ENCODE peak calls at places on chromosomes 11 and 22, in four cellular contexts. One of them, this sample, is unnamed. For H3K27me3, the result is how much of the 10 kb centered on the place peaks cover.

GRCh38 chr11:123653405-123653996 is 923 bp downstream of the SCN3B start:
- DNase-seq in ovary: no peak
- DNase-seq in dorsolateral prefrontal cortex: no peak
- DNase-seq in CD4-positive, alpha-beta memory T cell: no peak
- DNase-seq in this sample: no peak

GRCh38 chr11:30328676-30329075 is 5.8 kb downstream of the ARL14EP start:
- DNase-seq in ovary: no peak
- DNase-seq in dorsolateral prefrontal cortex: no peak
- DNase-seq in CD4-positive, alpha-beta memory T cell: no peak
- DNase-seq in this sample: no peak

GRCh38 chr22:32917577-32918375 is 116.3 kb downstream of the TIMP3 start:
- DNase-seq in ovary: no peak
- DNase-seq in dorsolateral prefrontal cortex: no peak
- DNase-seq in CD4-positive, alpha-beta memory T cell: no peak
- DNase-seq in this sample: no peak

GRCh38 chr11:15963266-15963665 is 393.1 kb downstream of the SOX6 start:
- DNase-seq in ovary: no peak
- DNase-seq in dorsolateral prefrontal cortex: no peak
- DNase-seq in CD4-positive, alpha-beta memory T cell: no peak
- DNase-seq in this sample: no peak

GRCh38 chr11:72085836-72086475 is 5.3 kb downstream of the LRRC51 start:
- DNase-seq in ovary: no peak
- DNase-seq in dorsolateral prefrontal cortex: no peak
- DNase-seq in CD4-positive, alpha-beta memory T cell: no peak
- DNase-seq in this sample: no peak

GRCh38 chr22:50199836-50200332 is 927 bp upstream of the SELENOO start:
- DNase-seq in ovary: no peak
- DNase-seq in dorsolateral prefrontal cortex: no peak
- DNase-seq in CD4-positive, alpha-beta memory T cell: no peak
- DNase-seq in this sample: no peak

GRCh38 chr11:8719260-8720190 is 36.9 kb downstream of the RPL27A start:
- DNase-seq in ovary: no peak
- DNase-seq in dorsolateral prefrontal cortex: no peak
- DNase-seq in CD4-positive, alpha-beta memory T cell: no peak
- DNase-seq in this sample: no peak

GRCh38 chr11:18243783-18244362 is 4.6 kb downstream of the SAA2 start:
- DNase-seq in ovary: no peak
- DNase-seq in dorsolateral prefrontal cortex: no peak
- DNase-seq in CD4-positive, alpha-beta memory T cell: peak
- DNase-seq in this sample: peak

GRCh38 chr11:2325719-2326118 is 23.9 kb downstream of the TSPAN32 start:
- DNase-seq in ovary: no peak
- DNase-seq in dorsolateral prefrontal cortex: no peak
- DNase-seq in CD4-positive, alpha-beta memory T cell: no peak
- DNase-seq in this sample: no peak

GRCh38 chr11:133214646-133215045 is 317.7 kb downstream of the OPCML start:
- DNase-seq in ovary: no peak
- DNase-seq in dorsolateral prefrontal cortex: no peak
- DNase-seq in CD4-positive, alpha-beta memory T cell: no peak
- DNase-seq in this sample: no peak

GRCh38 chr11:31809543-31809856 is 1.6 kb downstream of the PAX6 start:
- DNase-seq in ovary: no peak
- DNase-seq in dorsolateral prefrontal cortex: no peak
- DNase-seq in CD4-positive, alpha-beta memory T cell: no peak
- DNase-seq in this sample: no peak
- H3K27me3 ChIP-seq in ovary: under half
- H3K27me3 ChIP-seq in dorsolateral prefrontal cortex: half or more
- H3K27me3 ChIP-seq in CD4-positive, alpha-beta memory T cell: half or more
- H3K27me3 ChIP-seq in this sample: half or more

DNA sequence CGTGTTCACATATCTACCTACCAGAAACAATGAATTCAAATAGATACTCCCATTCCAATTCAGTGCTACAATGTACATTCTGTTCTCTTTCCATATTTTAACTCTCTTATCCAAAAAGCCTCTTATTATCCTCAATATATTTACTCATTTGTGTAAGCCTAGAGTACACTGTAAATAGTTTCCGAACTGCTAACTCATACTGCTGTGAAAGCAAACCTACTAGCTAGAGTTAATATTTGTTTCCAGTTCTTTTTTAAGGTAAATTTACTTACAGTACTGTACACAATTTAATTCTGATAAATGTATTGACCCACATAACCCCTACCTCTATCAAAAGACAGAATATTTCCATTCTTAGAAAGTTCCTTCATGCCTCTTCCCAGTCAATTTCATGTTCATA is 71.8 kb downstream of the GRK3 start:
- DNase-seq in ovary: no peak
- DNase-seq in dorsolateral prefrontal cortex: no peak
- DNase-seq in CD4-positive, alpha-beta memory T cell: no peak
- DNase-seq in this sample: no peak
- H3K27me3 ChIP-seq in ovary: under half
- H3K27me3 ChIP-seq in dorsolateral prefrontal cortex: under half
- H3K27me3 ChIP-seq in CD4-positive, alpha-beta memory T cell: under half
- H3K27me3 ChIP-seq in this sample: under half

DNA sequence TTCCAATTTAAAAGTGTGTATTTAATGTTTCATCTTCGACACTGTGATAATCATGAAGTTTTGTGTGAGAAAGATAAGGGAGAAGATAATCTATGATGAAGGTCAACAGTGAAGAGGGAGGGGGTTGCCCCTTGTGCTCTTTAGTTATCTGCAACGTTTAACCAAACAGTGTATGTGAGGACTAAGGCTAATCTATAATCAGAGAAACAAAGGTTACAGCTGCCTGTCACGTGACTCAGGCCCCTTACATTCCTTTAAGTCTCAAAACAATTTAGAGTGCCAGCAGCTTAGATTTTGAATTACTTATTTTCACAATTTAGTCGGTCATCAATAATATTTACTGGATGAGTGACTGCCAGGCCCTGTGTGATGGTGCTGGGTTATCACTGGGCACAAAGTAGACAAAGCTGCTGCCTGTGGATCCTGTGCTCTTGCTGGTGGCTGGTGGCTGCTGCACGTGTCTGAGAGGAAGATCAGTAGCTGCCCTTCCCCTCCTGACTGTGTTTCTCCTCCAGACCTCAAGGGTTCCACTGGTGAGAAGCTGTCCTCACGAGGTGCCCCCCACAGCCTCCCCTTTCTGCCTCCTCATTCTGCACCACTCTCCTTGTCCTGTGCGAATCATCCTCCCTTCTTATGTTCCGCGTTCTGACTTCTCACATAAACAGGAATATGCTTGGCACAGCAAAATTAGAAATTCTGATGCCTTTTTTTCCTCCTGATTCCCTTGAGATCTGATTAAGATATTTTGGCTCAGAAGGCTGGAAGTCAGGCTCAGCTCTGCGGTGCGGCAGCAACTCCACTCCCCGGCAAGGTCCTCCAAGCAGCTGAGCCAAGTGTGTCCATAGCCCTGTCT is 331.1 kb upstream of the B3GAT1 start:
- DNase-seq in ovary: no peak
- DNase-seq in dorsolateral prefrontal cortex: no peak
- DNase-seq in CD4-positive, alpha-beta memory T cell: no peak
- DNase-seq in this sample: no peak
- H3K27me3 ChIP-seq in ovary: under half
- H3K27me3 ChIP-seq in dorsolateral prefrontal cortex: under half
- H3K27me3 ChIP-seq in CD4-positive, alpha-beta memory T cell: under half
- H3K27me3 ChIP-seq in this sample: under half

GRCh38 chr11:113778111-113778910 is 1.3 kb upstream of the CLDN25 start:
- DNase-seq in ovary: no peak
- DNase-seq in dorsolateral prefrontal cortex: peak
- DNase-seq in CD4-positive, alpha-beta memory T cell: no peak
- DNase-seq in this sample: no peak
- H3K27me3 ChIP-seq in ovary: under half
- H3K27me3 ChIP-seq in dorsolateral prefrontal cortex: under half
- H3K27me3 ChIP-seq in CD4-positive, alpha-beta memory T cell: under half
- H3K27me3 ChIP-seq in this sample: under half

DNA sequence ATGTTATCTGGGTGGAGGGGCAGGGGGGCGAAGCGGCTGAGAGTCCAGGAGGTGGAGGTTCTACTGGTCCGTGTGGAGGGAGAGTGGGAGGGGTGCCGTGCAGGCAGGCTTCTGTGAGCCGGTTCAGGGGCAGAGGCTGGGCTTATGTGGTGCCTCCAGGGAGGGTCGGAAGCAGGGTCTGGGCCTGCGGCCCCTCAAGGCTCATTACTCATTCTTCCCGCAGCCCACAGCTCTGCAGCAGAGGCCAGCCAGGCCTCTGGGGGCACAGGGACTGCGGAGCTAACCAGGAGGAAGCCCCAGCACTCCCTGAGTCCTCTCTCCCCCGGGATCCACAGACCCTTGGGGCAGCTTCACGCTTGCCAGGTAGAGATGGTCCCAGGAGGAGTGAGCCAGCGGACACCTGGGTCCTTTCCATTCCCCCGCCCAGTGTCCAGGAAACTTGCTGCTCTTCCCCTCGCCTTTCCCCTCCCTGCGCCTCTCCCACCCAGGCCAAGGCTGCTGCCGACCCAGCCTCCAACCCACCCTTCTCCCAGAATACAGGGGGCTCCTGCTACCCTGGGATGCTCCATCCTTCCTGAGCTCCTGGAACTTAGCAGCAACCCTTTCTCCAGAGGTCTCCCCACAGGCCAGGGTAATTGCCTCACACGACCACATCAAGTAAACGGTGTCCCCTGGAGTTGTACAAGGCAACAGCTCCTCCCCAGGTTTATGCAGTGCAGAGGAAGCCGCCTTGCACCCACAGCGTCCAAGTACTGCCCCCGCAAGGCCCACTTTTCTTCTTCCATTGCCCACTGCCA is 6.3 kb downstream of the NRXN2 start:
- DNase-seq in ovary: no peak
- DNase-seq in dorsolateral prefrontal cortex: no peak
- DNase-seq in CD4-positive, alpha-beta memory T cell: no peak
- DNase-seq in this sample: no peak
- H3K27me3 ChIP-seq in ovary: under half
- H3K27me3 ChIP-seq in dorsolateral prefrontal cortex: under half
- H3K27me3 ChIP-seq in CD4-positive, alpha-beta memory T cell: under half
- H3K27me3 ChIP-seq in this sample: half or more

DNA sequence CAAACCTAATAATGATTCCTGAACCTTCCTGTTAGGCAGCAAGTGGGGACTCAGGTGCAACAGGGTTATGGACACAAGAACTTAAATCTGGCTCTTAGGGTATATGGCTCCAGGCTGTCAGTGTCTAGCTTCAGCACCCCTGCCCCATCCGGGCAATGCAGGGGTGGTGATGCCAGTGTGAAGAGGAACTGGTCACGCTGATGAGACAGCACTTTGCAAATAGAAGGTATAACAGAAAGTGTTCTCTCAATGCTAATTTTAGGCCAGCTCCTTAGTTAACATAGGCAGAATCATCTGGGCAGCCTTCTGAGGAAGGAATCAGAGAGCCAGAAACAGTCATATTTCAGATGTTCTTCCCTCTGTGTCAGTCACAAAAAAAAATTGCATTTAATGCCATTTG is 41.2 kb downstream of the SYT9 start:
- DNase-seq in ovary: no peak
- DNase-seq in dorsolateral prefrontal cortex: no peak
- DNase-seq in CD4-positive, alpha-beta memory T cell: no peak
- DNase-seq in this sample: no peak
- H3K27me3 ChIP-seq in ovary: under half
- H3K27me3 ChIP-seq in dorsolateral prefrontal cortex: under half
- H3K27me3 ChIP-seq in CD4-positive, alpha-beta memory T cell: under half
- H3K27me3 ChIP-seq in this sample: under half

GRCh38 chr11:44310198-44310455 is 188 bp upstream of the ALX4 start:
- DNase-seq in ovary: no peak
- DNase-seq in dorsolateral prefrontal cortex: no peak
- DNase-seq in CD4-positive, alpha-beta memory T cell: no peak
- DNase-seq in this sample: no peak

GRCh38 chr11:44312876-44313275 is 2.9 kb upstream of the ALX4 start:
- DNase-seq in ovary: no peak
- DNase-seq in dorsolateral prefrontal cortex: no peak
- DNase-seq in CD4-positive, alpha-beta memory T cell: no peak
- DNase-seq in this sample: no peak

GRCh38 chr11:44309483-44310197 is at the start of gene ALX4:
- DNase-seq in ovary: no peak
- DNase-seq in dorsolateral prefrontal cortex: no peak
- DNase-seq in CD4-positive, alpha-beta memory T cell: peak
- DNase-seq in this sample: no peak

GRCh38 chr11:44310456-44311272 is 725 bp upstream of the ALX4 start:
- DNase-seq in ovary: no peak
- DNase-seq in dorsolateral prefrontal cortex: no peak
- DNase-seq in CD4-positive, alpha-beta memory T cell: no peak
- DNase-seq in this sample: no peak

DNA sequence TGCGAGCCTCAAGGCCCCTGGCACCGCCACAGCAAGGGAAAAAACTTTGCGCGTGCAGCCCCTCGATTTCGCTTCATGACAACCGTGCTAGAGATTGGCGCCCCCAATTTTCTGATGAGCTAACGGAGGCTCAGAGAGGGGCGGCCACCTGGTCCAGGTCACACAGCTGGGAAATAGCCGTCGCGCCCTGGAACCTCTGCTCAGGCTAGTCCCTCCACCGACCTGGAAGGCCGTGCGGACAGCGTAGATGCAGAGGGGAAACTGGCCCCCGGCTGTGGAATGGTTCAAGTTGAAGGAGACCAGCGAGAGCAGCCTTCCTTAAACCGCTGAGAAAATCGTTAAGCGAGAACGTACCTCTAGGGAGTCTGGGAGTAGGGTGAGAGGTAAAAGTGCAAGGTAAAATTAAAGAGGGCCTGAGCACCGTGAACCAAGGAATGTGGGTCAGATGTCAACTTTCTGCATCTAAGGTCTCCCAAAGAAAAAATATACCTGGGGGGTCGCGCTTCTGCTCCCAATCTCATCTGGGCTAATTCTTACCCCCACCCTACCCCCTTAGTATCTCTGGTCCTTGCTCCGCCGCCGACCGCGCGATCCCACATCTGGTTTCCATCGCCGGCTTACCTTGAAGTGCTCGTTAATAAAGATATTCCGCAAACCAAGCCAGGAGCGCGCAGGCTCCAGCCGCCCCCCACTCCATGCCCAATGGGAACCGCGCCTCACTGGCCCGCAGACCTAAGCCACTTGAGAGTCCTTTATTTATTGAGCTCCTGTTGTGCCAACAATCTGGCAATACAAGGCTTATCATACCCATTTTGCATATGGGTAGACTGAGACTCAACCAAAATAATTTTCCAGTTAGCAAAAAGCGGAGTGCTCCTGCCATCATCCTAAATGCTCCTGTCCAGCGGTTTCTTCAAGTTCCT is 1.7 kb upstream of the ALX4 start:
- DNase-seq in ovary: no peak
- DNase-seq in dorsolateral prefrontal cortex: no peak
- DNase-seq in CD4-positive, alpha-beta memory T cell: no peak
- DNase-seq in this sample: no peak
- H3K27me3 ChIP-seq in ovary: under half
- H3K27me3 ChIP-seq in dorsolateral prefrontal cortex: half or more
- H3K27me3 ChIP-seq in CD4-positive, alpha-beta memory T cell: half or more
- H3K27me3 ChIP-seq in this sample: half or more